ENCODE peak calls at places on chromosomes 3 and 15, in six cellular contexts. One of them, this sample, is unnamed.

GRCh38 chr3:99549918-99550603 is 88.3 kb upstream of the COL8A1 start:
- DNase-seq in mesenchymal stem cell: peak; percentile 50
- DNase-seq in H9: no peak
- DNase-seq in neuronal stem cell: no peak
- DNase-seq in IMR-90: peak; percentile 66
- DNase-seq in H1: no peak
- DNase-seq in this sample: no peak

GRCh38 chr3:127676456-127676855 is 3.7 kb downstream of the ABTB1 start:
- DNase-seq in mesenchymal stem cell: no peak
- DNase-seq in H9: peak; percentile 15
- DNase-seq in neuronal stem cell: no peak
- DNase-seq in IMR-90: no peak
- DNase-seq in H1: peak; percentile 38
- DNase-seq in this sample: no peak

GRCh38 chr3:24495334-24495994 is 814 bp upstream of the THRB start:
- DNase-seq in mesenchymal stem cell: peak; percentile 62
- DNase-seq in H9: peak; percentile 70
- DNase-seq in neuronal stem cell: peak; percentile 31
- DNase-seq in IMR-90: no peak
- DNase-seq in H1: no peak
- DNase-seq in this sample: peak; percentile 55

GRCh38 chr3:60775956-60776355 is 475.3 kb downstream of the FHIT start:
- DNase-seq in mesenchymal stem cell: no peak
- DNase-seq in H9: no peak
- DNase-seq in neuronal stem cell: no peak
- DNase-seq in IMR-90: no peak
- DNase-seq in H1: no peak
- DNase-seq in this sample: no peak

GRCh38 chr15:61974759-61975158 is 85.5 kb downstream of the VPS13C start:
- DNase-seq in mesenchymal stem cell: no peak
- DNase-seq in H9: no peak
- DNase-seq in neuronal stem cell: no peak
- DNase-seq in IMR-90: peak; percentile 50
- DNase-seq in H1: no peak
- DNase-seq in this sample: no peak

GRCh38 chr3:107727102-107727501 is 204.3 kb downstream of the BBX start:
- DNase-seq in mesenchymal stem cell: no peak
- DNase-seq in H9: no peak
- DNase-seq in neuronal stem cell: no peak
- DNase-seq in IMR-90: no peak
- DNase-seq in H1: no peak
- DNase-seq in this sample: no peak

GRCh38 chr3:57423335-57423734 is 120.8 kb downstream of the DNAH12 start:
- DNase-seq in mesenchymal stem cell: no peak
- DNase-seq in H9: no peak
- DNase-seq in neuronal stem cell: peak; percentile 11
- DNase-seq in IMR-90: no peak
- DNase-seq in H1: no peak
- DNase-seq in this sample: no peak

GRCh38 chr3:51974277-51974962 is 444 bp upstream of the ABHD14A start:
- DNase-seq in mesenchymal stem cell: no peak
- DNase-seq in H9: no peak
- DNase-seq in neuronal stem cell: no peak
- DNase-seq in IMR-90: no peak
- DNase-seq in H1: no peak
- DNase-seq in this sample: no peak

GRCh38 chr15:63350178-63350621 is 31.4 kb downstream of the CA12 start:
- DNase-seq in mesenchymal stem cell: no peak
- DNase-seq in H9: no peak
- DNase-seq in neuronal stem cell: no peak
- DNase-seq in IMR-90: no peak
- DNase-seq in H1: no peak
- DNase-seq in this sample: no peak

GRCh38 chr3:129560269-129560787 is 17.4 kb downstream of the H1-8 start:
- DNase-seq in mesenchymal stem cell: peak; percentile 77
- DNase-seq in H9: no peak
- DNase-seq in neuronal stem cell: no peak
- DNase-seq in IMR-90: peak; percentile 56
- DNase-seq in H1: no peak
- DNase-seq in this sample: no peak

GRCh38 chr15:40069178-40070165 is 30.5 kb upstream of the SRP14 start:
- DNase-seq in mesenchymal stem cell: no peak
- DNase-seq in H9: peak; percentile 71
- DNase-seq in neuronal stem cell: no peak
- DNase-seq in IMR-90: no peak
- DNase-seq in H1: peak; percentile 82
- DNase-seq in this sample: no peak

GRCh38 chr15:26838742-26839460 is 28.0 kb upstream of the GABRA5 start:
- DNase-seq in mesenchymal stem cell: no peak
- DNase-seq in H9: peak; percentile 82
- DNase-seq in neuronal stem cell: peak; percentile 21
- DNase-seq in IMR-90: no peak
- DNase-seq in H1: peak; percentile 89
- DNase-seq in this sample: no peak

GRCh38 chr3:42194943-42195510 is 71.0 kb downstream of the CCK start:
- DNase-seq in mesenchymal stem cell: no peak
- DNase-seq in H9: no peak
- DNase-seq in neuronal stem cell: no peak
- DNase-seq in IMR-90: no peak
- DNase-seq in H1: no peak
- DNase-seq in this sample: peak; percentile 45

GRCh38 chr3:183108002-183108449 is 8.7 kb upstream of the MCCC1 start:
- DNase-seq in mesenchymal stem cell: no peak
- DNase-seq in H9: no peak
- DNase-seq in neuronal stem cell: no peak
- DNase-seq in IMR-90: peak; percentile 44
- DNase-seq in H1: no peak
- DNase-seq in this sample: no peak

GRCh38 chr15:101013151-101013550 is 94.0 kb downstream of the LRRK1 start:
- DNase-seq in mesenchymal stem cell: no peak
- DNase-seq in H9: peak; percentile 19
- DNase-seq in neuronal stem cell: no peak
- DNase-seq in IMR-90: no peak
- DNase-seq in H1: no peak
- DNase-seq in this sample: no peak

GRCh38 chr15:63043391-63044076 is 987 bp downstream of the TPM1 start:
- DNase-seq in mesenchymal stem cell: peak; percentile 43
- DNase-seq in H9: no peak
- DNase-seq in neuronal stem cell: no peak
- DNase-seq in IMR-90: no peak
- DNase-seq in H1: no peak
- DNase-seq in this sample: no peak

GRCh38 chr3:188950832-188951489 is 220.8 kb upstream of the TPRG1 start:
- DNase-seq in mesenchymal stem cell: peak; percentile 97
- DNase-seq in H9: no peak
- DNase-seq in neuronal stem cell: no peak
- DNase-seq in IMR-90: peak; percentile 99
- DNase-seq in H1: no peak
- DNase-seq in this sample: peak; percentile 54

GRCh38 chr15:71069693-71070092 is 45.6 kb upstream of the THSD4 start:
- DNase-seq in mesenchymal stem cell: no peak
- DNase-seq in H9: no peak
- DNase-seq in neuronal stem cell: no peak
- DNase-seq in IMR-90: no peak
- DNase-seq in H1: no peak
- DNase-seq in this sample: no peak

GRCh38 chr15:71066983-71067382 is 48.3 kb upstream of the THSD4 start:
- DNase-seq in mesenchymal stem cell: no peak
- DNase-seq in H9: no peak
- DNase-seq in neuronal stem cell: no peak
- DNase-seq in IMR-90: peak; percentile 99
- DNase-seq in H1: no peak
- DNase-seq in this sample: no peak

GRCh38 chr15:71071529-71071928 is 43.7 kb upstream of the THSD4 start:
- DNase-seq in mesenchymal stem cell: no peak
- DNase-seq in H9: no peak
- DNase-seq in neuronal stem cell: no peak
- DNase-seq in IMR-90: no peak
- DNase-seq in H1: no peak
- DNase-seq in this sample: no peak

DNA sequence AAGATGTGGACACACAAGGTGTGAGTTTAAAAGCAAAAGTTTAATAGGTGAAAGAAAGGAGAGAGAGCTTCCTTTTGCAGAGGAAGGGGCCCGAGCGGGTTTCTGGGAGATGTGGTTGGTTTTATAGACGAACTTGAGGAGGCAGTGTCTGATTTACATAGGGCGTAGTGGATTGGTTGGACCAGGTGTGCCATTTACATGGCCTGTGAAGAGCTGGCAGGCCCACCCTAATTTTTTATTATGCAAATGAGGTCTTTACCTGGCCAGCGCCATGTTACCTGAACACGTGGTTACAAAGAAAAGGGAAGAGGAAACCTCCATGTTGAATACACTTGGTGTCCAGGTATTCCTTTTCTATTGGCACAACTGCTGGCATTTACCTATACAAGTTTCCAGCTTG is 42.8 kb upstream of the THSD4 start:
- DNase-seq in mesenchymal stem cell: no peak
- DNase-seq in H9: no peak
- DNase-seq in neuronal stem cell: no peak
- DNase-seq in IMR-90: no peak
- DNase-seq in H1: no peak
- DNase-seq in this sample: no peak
- H4K91ac ChIP-seq in mesenchymal stem cell: no peak overlapping the region
- H4K91ac ChIP-seq in H9: no peak overlapping the region
- H4K91ac ChIP-seq in neuronal stem cell: no peak overlapping the region
- H4K91ac ChIP-seq in IMR-90: no peak overlapping the region
- H4K91ac ChIP-seq in H1: no peak overlapping the region
- H4K91ac ChIP-seq in this sample: no peak overlapping the region

GRCh38 chr3:44055951-44056350 is 185.7 kb upstream of the TOPAZ1 start:
- DNase-seq in mesenchymal stem cell: peak; percentile 11
- DNase-seq in H9: no peak
- DNase-seq in neuronal stem cell: no peak
- DNase-seq in IMR-90: peak; percentile 17
- DNase-seq in H1: no peak
- DNase-seq in this sample: no peak
- H3K4me2 ChIP-seq in mesenchymal stem cell: no peak overlapping the region
- H3K4me2 ChIP-seq in H9: no peak overlapping the region
- H3K4me2 ChIP-seq in neuronal stem cell: no peak overlapping the region
- H3K4me2 ChIP-seq in IMR-90: no peak overlapping the region
- H3K4me2 ChIP-seq in H1: no peak overlapping the region
- H3K4me2 ChIP-seq in this sample: no peak overlapping the region

GRCh38 chr15:68542348-68542747 is 36.4 kb upstream of the CORO2B start:
- DNase-seq in mesenchymal stem cell: no peak
- DNase-seq in H9: no peak
- DNase-seq in neuronal stem cell: no peak
- DNase-seq in IMR-90: no peak
- DNase-seq in H1: no peak
- DNase-seq in this sample: no peak

GRCh38 chr15:68541743-68542142 is 37.0 kb upstream of the CORO2B start:
- DNase-seq in mesenchymal stem cell: no peak
- DNase-seq in H9: no peak
- DNase-seq in neuronal stem cell: no peak
- DNase-seq in IMR-90: no peak
- DNase-seq in H1: no peak
- DNase-seq in this sample: no peak

GRCh38 chr15:68542771-68543544 is 35.8 kb upstream of the CORO2B start:
- DNase-seq in mesenchymal stem cell: peak; percentile 91
- DNase-seq in H9: no peak
- DNase-seq in neuronal stem cell: no peak
- DNase-seq in IMR-90: peak; percentile 96
- DNase-seq in H1: no peak
- DNase-seq in this sample: peak; percentile 13

GRCh38 chr15:68546318-68546717 is 32.5 kb upstream of the CORO2B start:
- DNase-seq in mesenchymal stem cell: no peak
- DNase-seq in H9: no peak
- DNase-seq in neuronal stem cell: no peak
- DNase-seq in IMR-90: no peak
- DNase-seq in H1: no peak
- DNase-seq in this sample: no peak

DNA sequence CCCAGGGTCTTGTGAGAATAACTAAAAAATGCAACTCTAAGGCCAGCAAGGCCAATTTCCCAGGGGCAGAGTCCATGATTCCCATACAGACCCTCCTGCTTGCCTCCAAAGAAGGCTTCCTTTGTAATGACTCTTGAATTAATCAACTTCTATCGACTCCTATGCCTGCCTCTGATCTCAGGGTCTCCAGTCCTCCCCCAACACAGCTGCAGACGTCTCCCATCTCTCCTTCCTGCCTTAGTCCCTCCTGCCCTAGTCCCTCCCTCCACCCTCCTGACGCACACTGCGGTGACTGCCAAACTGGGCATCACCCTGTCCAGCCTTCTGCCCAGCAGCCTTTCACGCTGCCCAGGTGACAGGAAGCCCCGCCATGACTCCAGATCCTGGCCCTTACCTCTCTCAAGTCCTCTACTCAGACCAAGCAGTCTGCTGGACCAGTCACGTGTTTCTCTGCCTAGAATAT is 35.2 kb upstream of the CORO2B start:
- DNase-seq in mesenchymal stem cell: no peak
- DNase-seq in H9: no peak
- DNase-seq in neuronal stem cell: no peak
- DNase-seq in IMR-90: no peak
- DNase-seq in H1: no peak
- DNase-seq in this sample: no peak
- H2AK5ac ChIP-seq in mesenchymal stem cell: peak overlapping the region; percentile 21
- H2AK5ac ChIP-seq in H9: no peak overlapping the region
- H2AK5ac ChIP-seq in neuronal stem cell: no peak overlapping the region
- H2AK5ac ChIP-seq in IMR-90: peak overlapping the region; percentile 100
- H2AK5ac ChIP-seq in H1: no peak overlapping the region
- H2AK5ac ChIP-seq in this sample: no peak overlapping the region

GRCh38 chr3:158058775-158059174 is 47.4 kb downstream of the SHOX2 start:
- DNase-seq in mesenchymal stem cell: no peak
- DNase-seq in H9: no peak
- DNase-seq in neuronal stem cell: no peak
- DNase-seq in IMR-90: no peak
- DNase-seq in H1: no peak
- DNase-seq in this sample: no peak

GRCh38 chr3:158053386-158053785 is 52.8 kb downstream of the SHOX2 start:
- DNase-seq in mesenchymal stem cell: no peak
- DNase-seq in H9: no peak
- DNase-seq in neuronal stem cell: no peak
- DNase-seq in IMR-90: no peak
- DNase-seq in H1: no peak
- DNase-seq in this sample: no peak

GRCh38 chr3:158057666-158058065 is 48.6 kb downstream of the SHOX2 start:
- DNase-seq in mesenchymal stem cell: no peak
- DNase-seq in H9: no peak
- DNase-seq in neuronal stem cell: no peak
- DNase-seq in IMR-90: no peak
- DNase-seq in H1: no peak
- DNase-seq in this sample: no peak
- H4K91ac ChIP-seq in mesenchymal stem cell: no peak overlapping the region
- H4K91ac ChIP-seq in H9: no peak overlapping the region
- H4K91ac ChIP-seq in neuronal stem cell: no peak overlapping the region
- H4K91ac ChIP-seq in IMR-90: no peak overlapping the region
- H4K91ac ChIP-seq in H1: no peak overlapping the region
- H4K91ac ChIP-seq in this sample: no peak overlapping the region

GRCh38 chr3:35635407-35635806 is 3.9 kb upstream of the ARPP21 start:
- DNase-seq in mesenchymal stem cell: no peak
- DNase-seq in H9: no peak
- DNase-seq in neuronal stem cell: no peak
- DNase-seq in IMR-90: no peak
- DNase-seq in H1: no peak
- DNase-seq in this sample: no peak
- H3K4me2 ChIP-seq in mesenchymal stem cell: no peak overlapping the region
- H3K4me2 ChIP-seq in H9: no peak overlapping the region
- H3K4me2 ChIP-seq in neuronal stem cell: no peak overlapping the region
- H3K4me2 ChIP-seq in IMR-90: no peak overlapping the region
- H3K4me2 ChIP-seq in H1: no peak overlapping the region
- H3K4me2 ChIP-seq in this sample: no peak overlapping the region